ENCODE peak calls at places on chromosomes 16 and 17, in eight cellular contexts. L, C, W, B, Q, E, Z and Y are unnamed samples.

GRCh38 chr16:85200471-85201278 is 88.4 kb upstream of the CIBAR2 start:
- DNase-seq in B (no peak), Z (no peak), C (no peak), W (no peak), Q (no peak), L (no peak), E (no peak), Y (no peak)

GRCh38 chr17:79993390-79994221 is 42.1 kb downstream of the TBC1D16 start:
- DNase-seq in Q (no peak), C (peak), B (peak), Z (peak), W (peak), L (peak), E (peak), Y (peak)

GRCh38 chr17:1951920-1952319 is 73.2 kb downstream of the RTN4RL1 start:
- DNase-seq in B (no peak), L (no peak), E (no peak), C (no peak), Z (no peak), Q (no peak), W (no peak), Y (no peak)

GRCh38 chr17:58507123-58507634 is 7.3 kb downstream of the MTMR4 start:
- DNase-seq in W (peak), Q (no peak), Z (no peak), B (no peak), C (no peak), L (no peak), E (no peak), Y (no peak)

GRCh38 chr16:14409563-14409962 is 220.5 kb downstream of the PARN start:
- DNase-seq in W (no peak), C (peak), E (no peak), B (no peak), Z (no peak), L (peak), Q (no peak), Y (no peak)

GRCh38 chr16:66081967-66082366 is 284.5 kb upstream of the CDH5 start:
- DNase-seq in C (no peak), E (no peak), Z (no peak), B (peak), L (peak), W (no peak), Q (no peak), Y (no peak)

GRCh38 chr16:82248257-82248656 is 78.2 kb upstream of the MPHOSPH6 start:
- DNase-seq in Z (no peak), C (no peak), B (no peak), L (no peak), Q (no peak), E (no peak), W (no peak), Y (no peak)

GRCh38 chr17:73494096-73494954 is 149.9 kb downstream of the SDK2 start:
- DNase-seq in Z (no peak), Q (no peak), E (no peak), C (no peak), L (no peak), W (no peak), B (no peak), Y (no peak)

GRCh38 chr17:47253541-47254402 is at the start of gene ITGB3:
- DNase-seq in B (peak), E (peak), L (no peak), Q (peak), W (peak), Z (peak), C (peak), Y (peak)

GRCh38 chr16:25192096-25192495 is 24.7 kb upstream of the AQP8 start:
- DNase-seq in E (no peak), C (no peak), L (no peak), W (no peak), B (peak), Q (no peak), Z (no peak), Y (no peak)